ENCODE peak calls at places on chromosomes 3 and 15, in eight cellular contexts. C, H, T, Y, Q, X, B and R are unnamed samples. For H3K36me3, the result is how much of the 10 kb centered on the place peaks cover.

GRCh38 chr15:71355268-71355667 is 240.0 kb downstream of the THSD4 start:
- DNase-seq in B (no peak), Q (no peak), Y (no peak), T (no peak), X (no peak), C (peak), H (no peak), R (no peak)

GRCh38 chr3:179604336-179605078 is at the start of the genes MRPL47 and NDUFB5:
- DNase-seq in C (peak), Y (peak), Q (peak), B (peak), T (peak), X (peak), H (peak), R (peak)

GRCh38 chr15:73318463-73319351 is 50.1 kb downstream of the HCN4 start:
- DNase-seq in X (no peak), Q (peak), C (no peak), Y (no peak), T (peak), B (no peak), H (no peak), R (no peak)

GRCh38 chr3:175590745-175591144 is 731.6 kb downstream of the NAALADL2 start:
- DNase-seq in Y (no peak), Q (no peak), B (no peak), H (no peak), T (no peak), X (no peak), C (no peak), R (no peak)

GRCh38 chr3:175121225-175121624 is 262.1 kb downstream of the NAALADL2 start:
- DNase-seq in C (peak), Q (peak), Y (no peak), H (no peak), X (no peak), T (no peak), B (no peak), R (peak)

GRCh38 chr3:39278616-39278935 is 1.3 kb downstream of the CX3CR1 start:
- DNase-seq in Y (no peak), C (no peak), H (no peak), B (no peak), X (no peak), T (no peak), Q (no peak), R (no peak)

GRCh38 chr3:108662141-108662738 is 72.7 kb downstream of the DZIP3 start:
- DNase-seq in X (no peak), Y (peak), B (no peak), T (no peak), Q (peak), H (peak), C (peak), R (peak)

GRCh38 chr15:63233667-63234419 is 43.6 kb upstream of the APH1B start:
- DNase-seq in C (peak), H (peak), B (no peak), X (no peak), Y (peak), Q (no peak), T (no peak), R (no peak)

GRCh38 chr15:99098991-99099390 is 5.9 kb upstream of the SYNM start:
- DNase-seq in H (no peak), Y (no peak), B (no peak), X (no peak), Q (no peak), T (no peak), C (no peak), R (no peak)

GRCh38 chr15:43483306-43484128 is 9.4 kb downstream of the TP53BP1 start:
- DNase-seq in T (no peak), H (no peak), Y (peak), X (no peak), B (no peak), Q (no peak), C (no peak), R (no peak)

GRCh38 chr15:58611731-58612676 is 137.5 kb downstream of the ADAM10 start:
- DNase-seq in C (no peak), Q (no peak), B (no peak), X (no peak), Y (no peak), T (no peak), H (no peak), R (peak)

GRCh38 chr3:10707984-10708868 is 107.8 kb upstream of the SLC6A11 start:
- DNase-seq in Q (peak), Y (no peak), H (no peak), B (no peak), X (no peak), C (no peak), T (no peak), R (no peak)

GRCh38 chr3:62873672-62874397 is 1.4 kb downstream of the CADPS start:
- DNase-seq in Q (peak), H (no peak), X (peak), C (no peak), T (no peak), Y (no peak), B (peak), R (peak)

GRCh38 chr15:82959423-82959822 is 6.9 kb upstream of the HOMER2 start:
- DNase-seq in X (no peak), Y (no peak), T (no peak), B (no peak), Q (no peak), C (no peak), H (no peak), R (no peak)

GRCh38 chr15:77421370-77421700 is 647 bp downstream of the HMG20A start:
- DNase-seq in Y (peak), B (no peak), X (no peak), C (peak), Q (peak), H (no peak), T (no peak), R (no peak)

GRCh38 chr3:65473746-65474145 is 565.0 kb downstream of the MAGI1 start:
- DNase-seq in T (no peak), C (peak), B (no peak), Q (no peak), X (no peak), H (peak), Y (no peak), R (no peak)

GRCh38 chr3:197212290-197212689 is 86.1 kb downstream of the DLG1 start:
- DNase-seq in C (no peak), H (no peak), X (no peak), Q (no peak), B (no peak), Y (no peak), T (no peak), R (no peak)

GRCh38 chr15:31089361-31090047 is 12.0 kb downstream of the TRPM1 start:
- DNase-seq in Y (no peak), T (no peak), H (no peak), Q (no peak), C (no peak), B (no peak), X (no peak), R (no peak)

GRCh38 chr3:159356606-159357005 is 554.8 kb downstream of the MFSD1 start:
- DNase-seq in T (no peak), B (no peak), X (no peak), H (no peak), Q (no peak), Y (no peak), C (no peak), R (no peak)

GRCh38 chr15:48103647-48104046 is 17.1 kb upstream of the SLC24A5 start:
- DNase-seq in C (no peak), X (no peak), H (no peak), Q (no peak), T (no peak), B (no peak), Y (no peak), R (no peak)

GRCh38 chr3:141646760-141647561 is 91.1 kb upstream of the RNF7 start:
- DNase-seq in Q (peak), H (peak), T (no peak), B (peak), Y (peak), X (peak), C (peak), R (peak)

GRCh38 chr3:140456974-140457373 is 220.9 kb upstream of the TRIM42 start:
- DNase-seq in T (no peak), Q (no peak), X (no peak), H (no peak), Y (no peak), B (no peak), C (no peak), R (no peak)
- TF ChIP-seq CTCF in T (no peak), Q (no peak), X (no peak), H (no peak), Y (no peak), B (no peak), C (no peak), R (no peak)

DNA sequence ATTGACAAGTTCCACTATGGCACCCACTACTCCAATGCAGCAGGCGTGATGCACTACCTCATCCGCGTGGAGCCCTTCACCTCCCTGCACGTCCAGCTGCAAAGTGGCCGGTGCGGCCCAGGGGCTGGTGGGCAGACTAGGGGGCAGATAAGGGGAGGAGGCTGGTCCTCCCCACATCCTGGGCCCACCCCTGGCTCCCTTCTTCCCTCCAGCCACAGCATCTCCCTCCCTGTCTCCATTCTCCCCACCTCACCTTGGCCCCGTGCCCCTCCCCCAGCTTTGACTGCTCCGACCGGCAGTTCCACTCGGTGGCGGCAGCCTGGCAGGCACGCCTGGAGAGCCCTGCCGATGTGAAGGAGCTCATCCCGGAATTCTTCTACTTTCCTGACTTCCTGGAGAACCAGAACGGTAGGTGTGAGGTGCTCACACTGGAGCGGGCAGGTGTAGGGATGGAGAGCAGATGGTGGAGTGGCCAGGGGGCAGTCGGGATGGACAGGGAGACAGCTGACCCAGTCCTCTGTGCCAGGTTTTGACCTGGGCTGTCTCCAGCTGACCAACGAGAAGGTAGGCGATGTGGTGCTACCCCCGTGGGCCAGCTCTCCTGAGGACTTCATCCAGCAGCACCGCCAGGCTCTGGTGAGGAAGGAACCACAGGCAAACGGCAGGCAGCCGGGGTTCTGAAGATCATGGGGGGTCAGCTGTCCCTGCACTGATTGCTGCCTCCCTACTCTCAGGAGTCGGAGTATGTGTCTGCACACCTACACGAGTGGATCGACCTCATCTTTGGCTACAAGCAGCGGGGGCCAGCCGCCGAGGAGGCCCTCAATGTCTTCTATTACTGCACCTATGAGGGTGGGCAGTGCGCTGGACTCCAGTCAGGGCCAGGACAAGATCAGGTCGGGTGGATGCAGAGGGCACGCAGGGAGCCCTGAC is 26.0 kb downstream of the NBEAL2 start:
- DNase-seq in C (no peak), H (no peak), X (no peak), Q (no peak), T (peak), Y (no peak), B (no peak), R (no peak)
- H3K36me3 ChIP-seq in C (half or more), H (under half), X (half or more), Q (under half), T (half or more), Y (under half), B (under half), R (under half)

GRCh38 chr3:187292186-187292585 is 649 bp upstream of the MASP1 start:
- DNase-seq in Q (no peak), H (no peak), X (no peak), B (no peak), Y (no peak), T (no peak), C (no peak), R (no peak)
- H3K4me3 ChIP-seq in Q (no peak), H (no peak), X (no peak), B (no peak), Y (no peak), T (no peak), C (no peak), R (no peak)

GRCh38 chr15:40339621-40339945 is 1.2 kb downstream of the CCDC9B start:
- DNase-seq in X (no peak), B (no peak), C (no peak), H (no peak), T (no peak), Y (no peak), Q (no peak), R (no peak)
- TF ChIP-seq CTCF in X (no peak), B (no peak), C (peak), H (peak), T (no peak), Y (no peak), Q (peak), R (peak)

GRCh38 chr15:74913041-74913440 is 6.4 kb upstream of the FAM219B start:
- DNase-seq in X (no peak), C (peak), Y (no peak), B (no peak), H (no peak), Q (no peak), T (no peak), R (no peak)

GRCh38 chr15:74920472-74920871 is 13.8 kb upstream of the FAM219B start:
- DNase-seq in T (peak), C (no peak), B (no peak), X (no peak), Y (peak), Q (no peak), H (peak), R (no peak)

DNA sequence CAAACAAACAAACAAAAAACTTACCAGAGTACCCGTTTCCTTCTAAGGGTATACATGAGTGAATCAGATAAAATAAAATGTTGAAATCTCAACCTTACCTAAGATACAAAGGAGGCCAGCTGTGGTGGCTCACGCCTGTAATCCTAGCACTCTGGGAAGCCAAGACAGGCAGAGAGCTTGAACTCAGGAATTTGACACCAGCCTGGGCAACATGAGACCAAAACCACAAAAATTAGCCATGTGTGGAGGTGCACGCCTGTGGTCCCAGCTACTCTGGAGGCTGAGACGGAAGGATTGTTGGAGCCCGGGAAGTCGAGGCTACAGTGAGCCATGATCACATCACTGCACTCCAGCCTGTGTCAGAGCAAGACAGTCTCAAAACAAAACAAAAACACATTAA is 11.0 kb upstream of the FAM219B start:
- DNase-seq in H (no peak), X (no peak), Y (no peak), Q (no peak), B (no peak), T (peak), C (no peak), R (no peak)
- H3K36me3 ChIP-seq in H (half or more), X (half or more), Y (under half), Q (under half), B (half or more), T (half or more), C (under half), R (under half)

DNA sequence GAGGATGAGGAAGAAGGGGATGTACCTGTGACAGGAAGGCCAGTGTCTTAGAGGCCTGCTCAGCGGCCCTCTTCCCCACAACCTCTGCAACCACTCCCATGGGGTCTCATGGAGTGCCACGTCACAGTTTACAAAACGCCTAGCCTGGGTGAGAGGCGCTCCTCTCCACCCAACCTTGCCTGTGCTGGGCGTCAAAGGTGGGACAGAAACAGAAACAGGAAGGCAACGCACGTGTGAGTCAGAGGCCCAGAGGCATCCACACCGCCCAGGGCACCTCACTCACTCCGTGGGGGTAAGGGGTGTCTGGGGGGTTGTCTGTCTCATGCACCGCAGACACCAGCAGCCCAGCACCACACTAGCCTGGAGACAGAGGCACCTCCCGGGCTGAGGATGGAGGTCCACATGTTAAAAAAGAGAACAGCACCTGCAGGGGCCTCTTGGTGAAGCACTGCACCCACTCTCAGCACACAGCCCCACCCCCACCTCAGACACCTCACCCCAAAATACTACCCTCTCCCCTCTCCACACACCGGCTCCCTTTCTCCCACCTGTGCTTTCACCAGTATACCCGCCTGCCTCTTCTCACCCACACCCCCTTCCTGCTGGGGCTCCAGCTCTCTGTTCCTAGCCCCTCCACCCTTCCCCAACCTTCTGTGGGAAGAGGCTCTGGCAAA is 4.7 kb upstream of the CALML4 start:
- DNase-seq in B (peak), T (no peak), Y (no peak), C (peak), Q (no peak), H (no peak), X (no peak), R (no peak)
- H3K4me3 ChIP-seq in B (no peak), T (no peak), Y (no peak), C (no peak), Q (no peak), H (no peak), X (no peak), R (no peak)

DNA sequence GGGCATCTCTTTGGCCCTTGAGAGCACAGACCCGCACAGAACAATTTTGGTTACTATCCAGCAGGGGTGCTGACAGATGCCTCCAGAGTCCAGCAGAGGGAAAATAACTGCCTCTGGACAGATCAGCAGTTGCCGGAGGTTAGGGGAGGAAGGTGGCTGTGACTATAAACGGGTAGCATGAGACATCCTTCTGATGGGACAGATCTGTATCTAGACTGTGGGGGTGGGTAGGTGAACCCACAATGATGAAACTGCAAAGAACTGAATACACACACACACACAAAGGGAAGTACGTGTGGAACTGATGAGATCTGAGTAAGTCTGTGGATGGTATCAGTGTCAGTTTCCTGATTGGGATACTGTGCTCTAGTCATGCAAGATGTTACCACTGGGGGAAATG is 21.2 kb downstream of the ADAMTS7 start:
- DNase-seq in Y (no peak), Q (no peak), B (no peak), H (no peak), C (no peak), T (no peak), X (no peak), R (no peak)
- TF ChIP-seq CTCF in Y (no peak), Q (no peak), B (no peak), H (no peak), C (no peak), T (no peak), X (no peak), R (no peak)